ENCODE peak calls at places on chromosomes 16 and 17, in eight cellular contexts. R is SK-N-SH, K is hepatocyte, Y is HCT116, F is neural progenitor cell, M is OCI-LY7, Q is MM.1S, S is GM23248. V is an unnamed sample. For H3K9me3, the result is how much of the 10 kb centered on the place peaks cover.

GRCh38 chr17:34997355-34997862 is 17.1 kb downstream of the LIG3 start:
- DNase-seq in R (no peak), K (peak), F (no peak), S (no peak), Y (no peak), M (no peak), Q (no peak), V (peak)

GRCh38 chr16:81517150-81517499 is 72.5 kb downstream of the CMIP start:
- DNase-seq in Q (no peak), F (no peak), S (no peak), Y (no peak), K (no peak), M (no peak), R (no peak), V (no peak)

GRCh38 chr16:15704545-15704987 is 54.5 kb downstream of the NDE1 start:
- DNase-seq in Y (peak), S (peak), R (peak), Q (peak), M (peak), F (peak), K (peak), V (peak)

GRCh38 chr16:67226295-67226803 is 581 bp upstream of the TMEM208 start:
- DNase-seq in S (peak), Y (no peak), Q (no peak), F (no peak), R (no peak), M (no peak), K (no peak), V (no peak)

GRCh38 chr16:80015566-80015965 is 415.0 kb upstream of the MAF start:
- DNase-seq in Y (no peak), K (no peak), M (no peak), S (peak), F (no peak), R (no peak), Q (no peak), V (no peak)

GRCh38 chr17:41010421-41010820 is 1.5 kb upstream of the KRTAP3-1 start:
- DNase-seq in F (no peak), M (no peak), Y (no peak), S (no peak), Q (no peak), K (no peak), R (no peak), V (no peak)

GRCh38 chr16:2487517-2487842 is 12.6 kb downstream of the TBC1D24 start:
- DNase-seq in R (no peak), S (peak), F (no peak), Q (no peak), Y (no peak), M (no peak), K (no peak), V (no peak)

GRCh38 chr17:65742433-65743312 is 181.2 kb upstream of the AXIN2 start:
- DNase-seq in Q (no peak), Y (peak), K (no peak), F (peak), S (peak), M (no peak), R (peak), V (peak)

GRCh38 chr16:79347176-79347715 is 253.3 kb downstream of the MAF start:
- DNase-seq in K (no peak), F (no peak), R (no peak), Q (no peak), Y (no peak), M (no peak), S (no peak), V (no peak)

GRCh38 chr17:35390663-35391062 is 17.2 kb upstream of the SLFN11 start:
- DNase-seq in R (no peak), K (no peak), Y (no peak), Q (no peak), F (no peak), S (no peak), M (no peak), V (no peak)

GRCh38 chr17:38587956-38588771 is 17.6 kb downstream of the SRCIN1 start:
- DNase-seq in Y (no peak), S (no peak), M (peak), K (no peak), F (peak), R (no peak), Q (no peak), V (no peak)

GRCh38 chr17:17398188-17398927 is 78.4 kb upstream of the MED9 start:
- DNase-seq in Y (no peak), M (no peak), F (no peak), R (no peak), Q (no peak), K (no peak), S (peak), V (no peak)

GRCh38 chr17:51850206-51850605 is 308.3 kb downstream of the CA10 start:
- DNase-seq in M (no peak), Y (no peak), S (no peak), F (peak), Q (no peak), R (no peak), K (no peak), V (peak)

GRCh38 chr17:19418312-19418992 is 7.4 kb downstream of the RNF112 start:
- DNase-seq in S (peak), F (no peak), R (no peak), Q (peak), M (peak), Y (no peak), K (peak), V (peak)

GRCh38 chr16:69199382-69199781 is 12.4 kb downstream of the SNTB2 start:
- DNase-seq in S (peak), K (peak), M (no peak), Q (no peak), Y (no peak), F (no peak), R (no peak), V (peak)
- TF ChIP-seq EZH2phosphoT487 in S (no peak), K (no peak), M (no peak), Q (no peak), Y (no peak), F (no peak), R (no peak), V (no peak)

GRCh38 chr16:75029854-75030253 is 31.0 kb downstream of the ZNRF1 start:
- DNase-seq in K (no peak), M (no peak), Q (no peak), Y (no peak), R (no peak), S (peak), F (no peak), V (peak)

GRCh38 chr16:75028544-75028943 is 29.7 kb downstream of the ZNRF1 start:
- DNase-seq in K (no peak), M (no peak), Q (no peak), R (no peak), Y (no peak), F (no peak), S (no peak), V (no peak)

GRCh38 chr16:75027520-75028300 is 28.9 kb downstream of the ZNRF1 start:
- DNase-seq in Q (no peak), S (peak), K (no peak), R (no peak), M (no peak), F (no peak), Y (no peak), V (no peak)

GRCh38 chr16:75035410-75035968 is 36.7 kb downstream of the ZNRF1 start:
- DNase-seq in Y (no peak), Q (no peak), K (no peak), M (no peak), R (no peak), F (no peak), S (no peak), V (no peak)

DNA sequence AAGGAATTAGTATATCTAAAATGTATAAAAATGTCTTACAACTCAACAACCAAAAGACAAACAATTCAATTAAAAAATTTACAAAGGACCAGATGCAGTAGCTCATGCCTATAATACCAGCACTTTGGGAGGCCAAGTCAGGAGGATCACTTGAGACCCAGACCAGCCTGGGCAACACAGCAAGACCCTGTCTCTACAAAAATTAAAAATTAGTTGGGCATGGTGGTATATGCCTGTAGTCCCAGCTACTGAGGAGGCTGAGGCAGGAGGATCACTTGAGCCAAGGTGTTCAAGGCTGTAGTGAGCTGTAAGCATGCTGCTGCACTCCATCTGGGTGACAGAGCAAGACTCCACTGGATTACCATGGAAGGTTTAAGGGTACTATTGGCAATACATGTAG is 33.8 kb downstream of the ZNRF1 start:
- DNase-seq in Q (no peak), R (no peak), S (no peak), Y (no peak), M (no peak), K (no peak), F (no peak), V (no peak)
- H3K9me3 ChIP-seq in Q (under half), R (under half), S (under half), Y (under half), M (under half), K (under half), F (under half), V (under half)

GRCh38 chr17:43962479-43962878 is 8.7 kb upstream of the PYY start:
- DNase-seq in Q (no peak), Y (no peak), R (no peak), K (no peak), M (no peak), S (no peak), F (no peak), V (no peak)
- H3K4me3 ChIP-seq in Q (no peak), Y (no peak), R (no peak), K (no peak), M (no peak), S (no peak), F (no peak), V (no peak)

GRCh38 chr17:10114931-10115535 is 83.4 kb downstream of the GAS7 start:
- DNase-seq in Y (no peak), F (no peak), R (peak), K (peak), Q (no peak), S (peak), M (peak), V (peak)
- TF ChIP-seq EZH2phosphoT487 in Y (no peak), F (no peak), R (no peak), K (no peak), Q (no peak), S (no peak), M (no peak), V (no peak)

DNA sequence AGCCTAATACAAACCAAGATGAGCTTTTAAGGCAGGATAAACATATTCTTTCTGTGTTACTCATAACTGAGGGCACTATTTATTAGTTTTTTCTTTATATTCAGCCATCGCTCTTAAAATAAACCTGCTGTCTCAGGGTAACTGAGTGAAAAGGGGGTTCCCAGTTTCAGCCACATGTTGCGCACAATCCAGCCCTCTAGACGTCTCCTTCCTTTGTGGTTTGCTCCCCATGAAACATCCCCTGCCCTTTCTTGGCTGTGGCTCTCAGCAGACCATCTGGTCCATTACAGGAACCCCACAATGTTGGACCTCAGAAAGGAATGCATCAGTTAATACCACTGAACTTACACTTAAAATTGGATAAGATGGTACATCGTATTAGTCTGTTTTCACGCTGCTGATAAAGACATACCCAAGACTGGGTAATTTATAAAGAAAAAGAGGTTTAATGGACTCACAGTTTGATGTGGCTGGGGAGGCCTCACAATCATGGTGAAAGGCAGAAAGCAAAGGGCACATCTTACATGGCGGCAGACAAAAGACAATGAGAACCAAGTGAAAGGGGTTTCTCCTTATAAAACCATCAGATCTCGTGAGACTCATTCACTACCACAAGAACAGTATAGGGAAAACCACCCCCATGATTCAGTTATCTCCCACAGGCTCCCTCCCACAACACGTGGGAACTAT is 12.6 kb upstream of the IL21R start:
- DNase-seq in F (no peak), M (no peak), Y (no peak), K (no peak), Q (peak), S (no peak), R (no peak), V (no peak)
- H3K9me3 ChIP-seq in F (under half), M (under half), Y (under half), K (under half), Q (under half), S (under half), R (under half), V (under half)

DNA sequence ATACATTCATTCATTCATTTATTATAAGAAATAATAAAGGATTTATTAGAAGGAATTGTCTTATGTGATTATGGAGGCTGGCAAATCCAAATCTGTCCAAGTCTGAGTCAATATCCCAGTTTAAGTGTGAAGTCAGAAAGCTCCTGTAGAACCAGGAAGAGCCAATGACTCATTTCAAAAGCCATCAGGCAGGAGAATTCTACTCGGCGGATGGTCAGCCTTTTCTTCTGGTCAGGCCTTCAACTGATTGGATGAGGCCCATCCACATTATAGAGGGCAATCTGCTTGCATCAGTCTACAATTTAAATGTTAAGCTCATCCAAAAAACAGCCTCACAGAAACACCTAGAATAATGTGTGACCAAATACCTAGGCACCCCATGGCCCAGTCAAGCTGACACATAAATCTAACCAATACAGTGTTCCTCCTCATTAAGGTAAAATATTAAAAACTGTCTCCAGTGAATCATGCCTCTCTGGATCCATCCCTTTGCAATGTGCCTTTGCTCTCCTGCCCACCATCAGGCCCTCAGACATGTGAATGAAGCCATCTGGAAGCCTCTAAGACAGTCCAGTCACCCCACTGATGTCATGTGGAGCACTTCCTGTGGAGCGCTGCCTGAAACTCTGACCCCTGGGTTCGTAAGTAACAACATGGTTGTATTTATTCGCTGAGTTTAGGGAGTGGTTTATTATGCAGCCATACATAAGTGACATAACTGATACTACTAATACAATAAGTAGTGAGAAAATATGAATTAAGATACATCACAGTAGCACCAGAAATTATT is 69.2 kb upstream of the WSB1 start:
- DNase-seq in S (peak), Y (no peak), Q (no peak), R (no peak), K (no peak), F (no peak), M (no peak), V (no peak)
- H3K4me3 ChIP-seq in S (no peak), Y (no peak), Q (no peak), R (no peak), K (no peak), F (no peak), M (no peak), V (no peak)

GRCh38 chr16:6144441-6144840 is 1046.8 kb upstream of the EEF2KMT start:
- DNase-seq in F (no peak), R (no peak), Q (no peak), Y (no peak), K (no peak), S (no peak), M (no peak), V (no peak)

GRCh38 chr16:6146874-6147425 is 1049.4 kb upstream of the EEF2KMT start:
- DNase-seq in K (no peak), Y (no peak), Q (no peak), F (peak), M (no peak), S (no peak), R (no peak), V (no peak)

GRCh38 chr16:6148361-6148760 is 1050.8 kb upstream of the EEF2KMT start:
- DNase-seq in R (no peak), K (no peak), F (no peak), Q (no peak), Y (no peak), M (no peak), S (no peak), V (no peak)

GRCh38 chr16:6153901-6154300 is 1056.3 kb upstream of the EEF2KMT start:
- DNase-seq in R (no peak), K (no peak), S (no peak), F (no peak), Q (no peak), Y (no peak), M (no peak), V (no peak)

GRCh38 chr16:6149031-6149430 is 1051.4 kb upstream of the EEF2KMT start:
- DNase-seq in F (no peak), Y (no peak), M (no peak), Q (no peak), K (no peak), R (no peak), S (no peak), V (no peak)
- TF ChIP-seq EZH2phosphoT487 in F (no peak), Y (no peak), M (no peak), Q (no peak), K (no peak), R (no peak), S (no peak), V (no peak)